ENCODE peak calls at places on chromosomes 11 and 22, in seven cellular contexts. G, S, V, I, M, A and W are unnamed samples.

GRCh38 chr11:120717623-120718022 is 206.1 kb downstream of the GRIK4 start:
- DNase-seq in G (no peak), S (no peak), V (no peak), I (no peak), M (no peak), A (no peak), W (no peak)

GRCh38 chr11:101583180-101584128 is at the start of gene TRPC6:
- DNase-seq in G (no peak), S (no peak), V (peak), I (no peak), M (no peak), A (peak), W (peak)

GRCh38 chr22:37193629-37194191 is 5.7 kb upstream of the C1QTNF6 start:
- DNase-seq in G (no peak), S (no peak), V (peak), I (no peak), M (no peak), A (no peak), W (no peak)

GRCh38 chr11:87097582-87097981 is 59.8 kb downstream of the TMEM135 start:
- DNase-seq in G (no peak), S (no peak), V (no peak), I (no peak), M (peak), A (peak), W (no peak)

GRCh38 chr11:7677071-7677470 is 3.8 kb upstream of the CYB5R2 start:
- DNase-seq in G (no peak), S (peak), V (no peak), I (no peak), M (no peak), A (no peak), W (no peak)

GRCh38 chr22:30420401-30421178 is 5.0 kb upstream of the MTFP1 start:
- DNase-seq in G (no peak), S (peak), V (no peak), I (no peak), M (peak), A (no peak), W (no peak)

GRCh38 chr11:8083871-8084281 is 2.9 kb downstream of the TUB start:
- DNase-seq in G (no peak), S (no peak), V (no peak), I (no peak), M (no peak), A (no peak), W (peak)

GRCh38 chr11:68683086-68683951 is 1.0 kb upstream of the GAL start:
- DNase-seq in G (no peak), S (no peak), V (no peak), I (no peak), M (no peak), A (no peak), W (no peak)

GRCh38 chr22:43118024-43118849 is 7.7 kb downstream of the BIK start:
- DNase-seq in G (no peak), S (no peak), V (no peak), I (no peak), M (no peak), A (no peak), W (no peak)

GRCh38 chr11:11659567-11660341 is 37.9 kb upstream of the GALNT18 start:
- DNase-seq in G (no peak), S (no peak), V (no peak), I (no peak), M (no peak), A (no peak), W (no peak)

GRCh38 chr11:75797796-75798195 is 17.2 kb upstream of the UVRAG start:
- DNase-seq in G (no peak), S (no peak), V (no peak), I (no peak), M (no peak), A (no peak), W (no peak)

GRCh38 chr11:17743808-17744119 is 9.2 kb downstream of the KCNC1 start:
- DNase-seq in G (no peak), S (no peak), V (peak), I (no peak), M (peak), A (no peak), W (peak)

GRCh38 chr11:104997288-104997687 is 25.7 kb downstream of the CASP5 start:
- DNase-seq in G (no peak), S (no peak), V (no peak), I (no peak), M (no peak), A (no peak), W (no peak)
- TF ChIP-seq CTCF in G (no peak), S (no peak), V (peak), I (no peak), M (no peak), A (no peak), W (peak)

GRCh38 chr11:28512143-28512756 is 404.1 kb downstream of the METTL15 start:
- DNase-seq in G (no peak), S (no peak), V (no peak), I (no peak), M (no peak), A (no peak), W (no peak)
- TF ChIP-seq CTCF in G (no peak), S (no peak), V (no peak), I (no peak), M (no peak), A (no peak), W (no peak)

GRCh38 chr11:46248270-46249102 is 29.0 kb upstream of the CREB3L1 start:
- DNase-seq in G (no peak), S (peak), V (no peak), I (no peak), M (peak), A (no peak), W (no peak)

GRCh38 chr11:46246514-46246913 is 30.9 kb upstream of the CREB3L1 start:
- DNase-seq in G (no peak), S (no peak), V (no peak), I (no peak), M (no peak), A (no peak), W (no peak)

GRCh38 chr11:46249103-46249942 is 28.1 kb upstream of the CREB3L1 start:
- DNase-seq in G (no peak), S (no peak), V (no peak), I (no peak), M (no peak), A (no peak), W (no peak)

GRCh38 chr11:46247090-46247489 is 30.4 kb upstream of the CREB3L1 start:
- DNase-seq in G (no peak), S (no peak), V (no peak), I (peak), M (no peak), A (no peak), W (no peak)

GRCh38 chr11:46247664-46248063 is 29.8 kb upstream of the CREB3L1 start:
- DNase-seq in G (no peak), S (no peak), V (no peak), I (no peak), M (no peak), A (no peak), W (no peak)
- TF ChIP-seq CTCF in G (peak), S (no peak), V (peak), I (no peak), M (peak), A (peak), W (peak)

DNA sequence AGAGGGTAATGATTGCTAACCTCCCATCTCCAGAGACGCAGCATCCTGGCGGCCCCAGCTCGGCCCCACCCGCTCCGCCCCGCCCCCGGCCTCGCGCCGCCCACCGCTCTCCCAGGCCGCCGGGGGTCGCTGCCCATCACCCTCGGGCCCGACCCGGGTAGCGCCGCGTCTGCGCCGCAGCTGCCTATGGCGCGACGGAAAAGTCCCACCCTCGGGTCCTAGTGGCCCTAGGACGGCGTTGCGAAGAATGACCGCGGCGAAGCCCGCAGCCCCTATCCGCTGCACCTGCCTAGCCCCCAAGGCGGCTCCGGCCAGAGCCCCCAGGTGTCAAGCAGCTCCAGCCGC is 457 bp downstream of the CPSF7 start:
- DNase-seq in G (no peak), S (no peak), V (peak), I (peak), M (no peak), A (peak), W (no peak)
- TF ChIP-seq CTCF in G (no peak), S (no peak), V (peak), I (peak), M (no peak), A (peak), W (peak)

GRCh38 chr22:25420925-25421904 is 143.3 kb upstream of the GRK3 start:
- DNase-seq in G (no peak), S (no peak), V (peak), I (no peak), M (no peak), A (no peak), W (no peak)
- TF ChIP-seq CTCF in G (no peak), S (peak), V (no peak), I (no peak), M (no peak), A (peak), W (no peak)